ENCODE peak calls at places on chromosomes 3 and 15, in ten cellular contexts. Y is left colon, R is H9, T is HuH-7, L is astrocyte of the spinal cord, A is T follicular helper cell, U is T-cell, C is stromal cell of bone marrow, P is WERI-Rb-1, O is ovary. J is an unnamed sample.

GRCh38 chr15:59274126-59274970 is 67.7 kb downstream of the LDHAL6B start:
- DNase-seq in Y (no peak), R (no peak), T (no peak), L (peak), A (no peak), U (no peak), C (peak), P (no peak), O (no peak), J (no peak)

GRCh38 chr3:95476534-95476933 is 1337.9 kb upstream of the EPHA6 start:
- DNase-seq in Y (no peak), R (no peak), T (no peak), L (no peak), A (no peak), U (no peak), C (no peak), P (no peak), O (no peak), J (no peak)

GRCh38 chr15:75143738-75144334 is 57.8 kb upstream of the C15orf39 start:
- DNase-seq in Y (no peak), R (no peak), T (no peak), L (no peak), A (no peak), U (no peak), C (no peak), P (no peak), O (no peak), J (no peak)

GRCh38 chr3:73716418-73716817 is 91.7 kb upstream of the PDZRN3 start:
- DNase-seq in Y (no peak), R (no peak), T (no peak), L (peak), A (no peak), U (no peak), C (peak), P (no peak), O (no peak), J (no peak)

GRCh38 chr3:195125646-195126045 is 145.3 kb downstream of the XXYLT1 start:
- DNase-seq in Y (no peak), R (no peak), T (no peak), L (no peak), A (no peak), U (no peak), C (no peak), P (no peak), O (no peak), J (no peak)

GRCh38 chr3:172647823-172648222 is 63.0 kb downstream of the NCEH1 start:
- DNase-seq in Y (no peak), R (no peak), T (no peak), L (no peak), A (no peak), U (no peak), C (no peak), P (no peak), O (no peak), J (no peak)

GRCh38 chr15:36877294-36877693 is 223.1 kb downstream of the MEIS2 start:
- DNase-seq in Y (no peak), R (peak), T (no peak), L (no peak), A (no peak), U (no peak), C (no peak), P (no peak), O (no peak), J (no peak)

GRCh38 chr3:194069421-194070219 is 66.3 kb upstream of the HES1 start:
- DNase-seq in Y (no peak), R (no peak), T (peak), L (no peak), A (no peak), U (no peak), C (no peak), P (no peak), O (no peak), J (no peak)

GRCh38 chr3:30640856-30641255 is 34.5 kb downstream of the TGFBR2 start:
- DNase-seq in Y (no peak), R (no peak), T (no peak), L (no peak), A (no peak), U (no peak), C (no peak), P (no peak), O (no peak), J (no peak)

GRCh38 chr3:157099337-157100078 is 60.4 kb downstream of the CCNL1 start:
- DNase-seq in Y (no peak), R (no peak), T (no peak), L (no peak), A (no peak), U (no peak), C (no peak), P (no peak), O (no peak), J (no peak)

GRCh38 chr3:65979731-65980130 is 59.0 kb downstream of the MAGI1 start:
- DNase-seq in Y (no peak), R (no peak), T (no peak), L (peak), A (no peak), U (no peak), C (peak), P (no peak), O (no peak), J (no peak)

GRCh38 chr15:27679621-27680521 is 419.2 kb downstream of the OCA2 start:
- DNase-seq in Y (no peak), R (peak), T (no peak), L (peak), A (no peak), U (no peak), C (no peak), P (no peak), O (no peak), J (no peak)

GRCh38 chr3:12963869-12964712 is 109.1 kb downstream of the IQSEC1 start:
- DNase-seq in Y (no peak), R (no peak), T (no peak), L (peak), A (no peak), U (no peak), C (no peak), P (no peak), O (peak), J (no peak)

GRCh38 chr3:126961191-126961790 is 21.6 kb upstream of the PLXNA1 start:
- DNase-seq in Y (peak), R (no peak), T (no peak), L (peak), A (no peak), U (no peak), C (peak), P (no peak), O (peak), J (peak)

GRCh38 chr3:11910971-11911531 is 64.4 kb upstream of the TAMM41 start:
- DNase-seq in Y (no peak), R (peak), T (no peak), L (no peak), A (no peak), U (no peak), C (no peak), P (no peak), O (no peak), J (no peak)

GRCh38 chr3:39211332-39212130 is 19.1 kb upstream of the XIRP1 start:
- DNase-seq in Y (no peak), R (peak), T (no peak), L (no peak), A (no peak), U (no peak), C (no peak), P (no peak), O (no peak), J (no peak)

GRCh38 chr3:51982838-51983577 is at the start of gene ACY1:
- DNase-seq in Y (peak), R (peak), T (peak), L (peak), A (peak), U (peak), C (peak), P (peak), O (peak), J (peak)

GRCh38 chr3:73148653-73149052 is 87.2 kb downstream of the EBLN2 start:
- DNase-seq in Y (no peak), R (no peak), T (peak), L (no peak), A (no peak), U (no peak), C (no peak), P (no peak), O (peak), J (no peak)

GRCh38 chr3:4633078-4634004 is 140.2 kb downstream of the ITPR1 start:
- DNase-seq in Y (no peak), R (no peak), T (peak), L (peak), A (no peak), U (no peak), C (peak), P (no peak), O (no peak), J (no peak)

GRCh38 chr3:127304121-127304744 is 16.4 kb upstream of the PRR20G start:
- DNase-seq in Y (peak), R (no peak), T (no peak), L (no peak), A (no peak), U (no peak), C (no peak), P (peak), O (no peak), J (no peak)